ENCODE peak calls at places on chromosomes 4 and X, in six cellular contexts. P is GM12878, S is cardiac muscle cell, W is brain microvascular endothelial cell, B is heart right ventricle, L is AG04450. C is an unnamed sample.

GRCh38 chr4:110854021-110854678 is 231.3 kb upstream of the PITX2 start:
- DNase-seq in S (peak), B (no peak), W (peak), P (no peak), L (peak), C (peak)

GRCh38 chrX:2710041-2710471 is 19.0 kb downstream of the CD99 start:
- DNase-seq in B (no peak), L (no peak), W (peak), P (no peak), S (peak), C (peak)

GRCh38 chr4:128565565-128566186 is 243.8 kb upstream of the JADE1 start:
- DNase-seq in B (peak), P (no peak), L (no peak), S (peak), W (no peak), C (peak)

GRCh38 chr4:7722716-7723115 is 216.9 kb downstream of the AFAP1 start:
- DNase-seq in L (no peak), B (no peak), P (no peak), W (no peak), S (no peak), C (no peak)

GRCh38 chr4:75995727-75996126 is 5.0 kb upstream of the SDAD1 start:
- DNase-seq in B (no peak), S (peak), W (peak), L (no peak), P (no peak), C (peak)

GRCh38 chr4:138267835-138268234 is 25.7 kb upstream of the SLC7A11 start:
- DNase-seq in L (no peak), B (no peak), S (no peak), P (no peak), W (no peak), C (no peak)

GRCh38 chrX:17590892-17591740 is 146.2 kb upstream of the SCML1 start:
- DNase-seq in L (no peak), B (peak), W (peak), S (peak), P (no peak), C (peak)

GRCh38 chr4:7130610-7131211 is 61.6 kb upstream of the SORCS2 start:
- DNase-seq in W (no peak), L (no peak), S (no peak), P (no peak), B (no peak), C (no peak)

GRCh38 chr4:128862608-128863313 is 53.3 kb downstream of the JADE1 start:
- DNase-seq in W (no peak), B (no peak), L (no peak), S (no peak), P (peak), C (no peak)

GRCh38 chr4:105343523-105343931 is 130.3 kb downstream of the PPA2 start:
- DNase-seq in L (no peak), S (peak), P (no peak), B (no peak), W (peak), C (no peak)

GRCh38 chr4:37421614-37422013 is 177.1 kb downstream of the NWD2 start:
- DNase-seq in P (no peak), S (no peak), W (no peak), L (no peak), B (no peak), C (no peak)

GRCh38 chr4:121796283-121796682 is 4.8 kb upstream of the EXOSC9 start:
- DNase-seq in P (no peak), W (no peak), B (no peak), S (no peak), L (no peak), C (no peak)

GRCh38 chrX:54358424-54359211 is 772 bp upstream of the WNK3 start:
- DNase-seq in S (peak), P (no peak), B (peak), W (peak), L (peak), C (peak)

GRCh38 chrX:151801980-151802379 is 67.4 kb downstream of the CNGA2 start:
- DNase-seq in P (no peak), S (no peak), L (no peak), B (no peak), W (no peak), C (no peak)

GRCh38 chr4:181504846-181505374 is 738.3 kb upstream of the TENM3 start:
- DNase-seq in B (no peak), P (no peak), S (no peak), L (no peak), W (no peak), C (no peak)

GRCh38 chrX:13372203-13372980 is 52.5 kb upstream of the ATXN3L start:
- DNase-seq in B (no peak), P (no peak), W (no peak), L (no peak), S (no peak), C (no peak)

GRCh38 chr4:56077676-56078075 is 128.9 kb downstream of the CEP135 start:
- DNase-seq in B (no peak), W (peak), P (no peak), L (no peak), S (peak), C (no peak)

GRCh38 chrX:2452799-2453198 is 48.0 kb downstream of the DHRSX start:
- DNase-seq in S (no peak), L (no peak), P (no peak), W (no peak), B (no peak), C (no peak)

GRCh38 chr4:53635697-53636483 is 44.6 kb upstream of the LNX1 start:
- DNase-seq in W (no peak), L (no peak), B (no peak), P (no peak), S (no peak), C (no peak)

GRCh38 chr4:30535255-30535654 is 184.9 kb upstream of the PCDH7 start:
- DNase-seq in W (no peak), P (no peak), L (no peak), S (peak), B (no peak), C (no peak)

GRCh38 chr4:73707918-73708577 is 32.3 kb upstream of the CXCL8 start:
- DNase-seq in W (peak), L (peak), B (peak), P (no peak), S (peak), C (peak)

GRCh38 chr4:164613761-164614277 is 140.1 kb upstream of the SMIM31 start:
- DNase-seq in W (no peak), P (no peak), L (no peak), B (no peak), S (no peak), C (no peak)

GRCh38 chr4:164977243-164978164 is at the start of gene TRIM61:
- DNase-seq in S (peak), B (peak), W (peak), L (no peak), P (peak), C (no peak)

GRCh38 chr4:100641326-100641725 is 123.5 kb upstream of the EMCN start:
- DNase-seq in W (no peak), S (no peak), P (no peak), L (no peak), B (no peak), C (no peak)

GRCh38 chr4:176635372-176636261 is 157.1 kb downstream of the VEGFC start:
- DNase-seq in S (peak), W (peak), B (no peak), L (no peak), P (no peak), C (peak)
- TF ChIP-seq CTCF in S (no peak), W (peak), B (no peak), L (no peak), P (no peak), C (no peak)

DNA sequence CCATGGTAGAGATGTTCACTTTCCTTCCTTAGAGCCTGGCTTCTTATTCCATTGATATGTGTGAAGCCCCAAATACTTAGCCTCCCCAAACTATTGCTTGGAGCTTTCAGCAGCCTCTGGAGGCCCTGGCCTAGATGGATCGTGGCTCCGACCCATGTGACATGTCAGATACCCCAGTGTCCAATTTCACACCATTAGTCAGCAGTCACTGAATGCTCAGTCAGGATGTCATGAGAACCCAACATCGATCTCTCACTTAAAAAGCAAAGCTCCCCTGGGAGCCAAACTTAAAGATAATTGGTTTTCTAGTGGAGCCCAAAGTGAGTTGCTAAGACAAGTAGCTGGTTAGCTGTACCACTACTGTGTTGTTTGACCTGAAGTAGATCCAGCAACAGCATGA is 41.6 kb upstream of the IGSF1 start:
- DNase-seq in B (no peak), P (no peak), S (no peak), W (no peak), L (no peak), C (no peak)
- H3K27ac ChIP-seq in B (no peak), P (no peak), S (no peak), W (no peak), L (no peak), C (no peak)

GRCh38 chr4:40626183-40626990 is 3.3 kb downstream of the RBM47 start:
- DNase-seq in L (no peak), P (no peak), B (no peak), W (peak), S (peak), C (no peak)

GRCh38 chr4:40627540-40627939 is 2.1 kb downstream of the RBM47 start:
- DNase-seq in S (no peak), B (no peak), W (no peak), P (no peak), L (no peak), C (no peak)

GRCh38 chr4:40630335-40631021 is 814 bp upstream of the RBM47 start:
- DNase-seq in L (no peak), P (peak), B (peak), S (no peak), W (no peak), C (peak)

GRCh38 chr4:40628888-40629287 is 776 bp downstream of the RBM47 start:
- DNase-seq in P (no peak), L (no peak), B (no peak), W (no peak), S (no peak), C (no peak)

GRCh38 chr4:40629401-40630334 is at the start of gene RBM47:
- DNase-seq in B (peak), P (no peak), L (no peak), S (peak), W (peak), C (peak)
- TF ChIP-seq CTCF in B (peak), P (peak), L (peak), S (peak), W (peak), C (peak)

DNA sequence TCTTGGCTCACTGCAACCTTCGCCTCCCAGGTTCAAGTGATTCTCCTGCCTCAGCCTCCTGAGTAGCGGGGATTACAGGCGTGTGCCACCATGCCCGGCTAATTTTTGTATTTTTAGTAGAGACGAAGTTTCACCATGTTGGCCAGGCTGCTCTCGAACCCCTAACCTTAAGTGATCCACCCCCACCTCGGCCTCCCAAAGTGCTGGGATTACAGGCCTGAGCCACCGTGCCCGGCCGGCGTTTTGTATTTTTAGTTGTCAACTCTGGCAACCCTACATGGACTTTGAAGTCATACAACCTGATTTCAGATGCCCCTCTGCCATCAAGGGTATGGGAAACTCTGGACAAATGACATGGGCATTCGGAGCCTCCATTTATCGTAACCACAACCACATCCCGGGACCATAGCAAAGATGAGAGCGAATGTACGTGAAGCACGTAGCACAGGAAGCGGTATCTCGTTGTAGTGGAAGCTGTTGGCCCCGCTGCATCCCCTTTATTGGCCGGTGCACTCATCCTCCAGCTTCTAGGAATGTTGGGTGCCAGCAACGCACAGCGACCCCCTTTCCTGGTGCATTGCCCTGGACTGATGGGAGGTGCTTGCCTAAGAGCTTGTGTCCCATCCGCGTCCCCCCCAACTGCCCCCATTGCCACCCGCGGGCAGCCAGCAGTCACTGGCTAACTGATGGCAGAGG is 109.2 kb downstream of the PHKA2 start:
- DNase-seq in L (no peak), W (no peak), S (no peak), B (no peak), P (no peak), C (no peak)
- H3K27ac ChIP-seq in L (no peak), W (no peak), S (no peak), B (no peak), P (no peak), C (no peak)

C was measured in RWPE1.